ENCODE peak calls at places on chromosomes 11 and 22, in four cellular contexts. C is HCT116, Q is A549, Z is K562. G is an unnamed sample.

GRCh38 chr11:36619502-36619901 is 21.5 kb upstream of the RAG2 start:
- DNase-seq in Q (no peak), Z (no peak), C (no peak), G (no peak)

GRCh38 chr22:41237707-41238569 is 2.8 kb downstream of the CHADL start:
- DNase-seq in Z (peak), Q (no peak), C (no peak), G (peak)

GRCh38 chr11:30172872-30173271 is 57.9 kb upstream of the FSHB start:
- DNase-seq in C (no peak), Q (no peak), Z (no peak), G (no peak)

GRCh38 chr11:19664896-19665548 is 47.6 kb upstream of the NAV2 start:
- DNase-seq in Z (no peak), C (no peak), Q (no peak), G (peak)

GRCh38 chr11:76798656-76799055 is 15.5 kb downstream of the TSKU start:
- DNase-seq in Q (no peak), C (no peak), Z (no peak), G (no peak)

GRCh38 chr11:63937713-63938480 is 905 bp upstream of the NAA40 start:
- DNase-seq in C (no peak), Z (peak), Q (peak), G (peak)

GRCh38 chr11:76698321-76699043 is 27.9 kb upstream of the LRRC32 start:
- DNase-seq in Q (no peak), C (peak), Z (peak), G (peak)

GRCh38 chr11:15499684-15500083 is 385.0 kb downstream of the INSC start:
- DNase-seq in C (no peak), Q (no peak), Z (no peak), G (no peak)

GRCh38 chr11:117010808-117011540 is 87.3 kb downstream of the SIK3 start:
- DNase-seq in Z (no peak), C (no peak), Q (peak), G (peak)

GRCh38 chr22:29079218-29079901 is 6.5 kb downstream of the KREMEN1 start:
- DNase-seq in Z (peak), C (no peak), Q (no peak), G (no peak)

GRCh38 chr11:2265396-2265795 is 5.0 kb downstream of the ASCL2 start:
- DNase-seq in C (no peak), Z (no peak), Q (no peak), G (peak)

GRCh38 chr11:13065200-13065787 is 56.2 kb downstream of the RASSF10 start:
- DNase-seq in C (no peak), Z (no peak), Q (no peak), G (no peak)

GRCh38 chr11:122342089-122342749 is 226.2 kb upstream of the BLID start:
- DNase-seq in C (peak), Q (no peak), Z (no peak), G (peak)

GRCh38 chr11:100774132-100774531 is 87.0 kb downstream of the ARHGAP42 start:
- DNase-seq in C (no peak), Q (no peak), Z (no peak), G (no peak)

GRCh38 chr11:44559207-44559943 is 6.1 kb upstream of the CD82 start:
- DNase-seq in Z (no peak), C (no peak), Q (no peak), G (peak)

GRCh38 chr11:82865841-82866240 is 34.4 kb downstream of the PRCP start:
- DNase-seq in Z (no peak), C (no peak), Q (no peak), G (no peak)

GRCh38 chr11:18749681-18750319 is 23.8 kb upstream of the IGSF22 start:
- DNase-seq in Q (peak), Z (no peak), C (no peak), G (peak)

GRCh38 chr11:94885133-94885532 is 88.2 kb downstream of the CWC15 start:
- DNase-seq in C (no peak), Q (no peak), Z (no peak), G (no peak)

GRCh38 chr22:38081941-38082828 is 1.8 kb downstream of the SLC16A8 start:
- DNase-seq in Z (no peak), C (no peak), Q (no peak), G (no peak)

GRCh38 chr11:75771646-75772410 is 3.2 kb downstream of the DGAT2 start:
- DNase-seq in C (no peak), Q (no peak), Z (no peak), G (peak)

GRCh38 chr22:23446796-23447350 is 133.2 kb downstream of the IGLL1 start:
- DNase-seq in Z (no peak), C (no peak), Q (no peak), G (peak)

GRCh38 chr11:86228967-86229330 is 15.6 kb upstream of the EED start:
- DNase-seq in Z (no peak), Q (no peak), C (no peak), G (no peak)

GRCh38 chr11:35142481-35143207 is 3.7 kb downstream of the CD44 start:
- DNase-seq in C (no peak), Z (peak), Q (no peak), G (no peak)
- TF ChIP-seq POLR2A in C (no peak), Z (no peak), Q (no peak), G (no peak)

GRCh38 chr11:107457558-107458271 is at the start of gene CWF19L2:
- DNase-seq in Z (peak), Q (peak), C (peak), G (peak)

GRCh38 chr11:107453594-107454286 is 3.9 kb downstream of the CWF19L2 start:
- DNase-seq in Z (no peak), C (no peak), Q (no peak), G (no peak)

GRCh38 chr11:107457205-107457557 is 444 bp downstream of the CWF19L2 start:
- DNase-seq in Z (no peak), C (no peak), Q (peak), G (peak)
- TF ChIP-seq MAX in Z (no peak), C (no peak), Q (no peak), G (no peak)

DNA sequence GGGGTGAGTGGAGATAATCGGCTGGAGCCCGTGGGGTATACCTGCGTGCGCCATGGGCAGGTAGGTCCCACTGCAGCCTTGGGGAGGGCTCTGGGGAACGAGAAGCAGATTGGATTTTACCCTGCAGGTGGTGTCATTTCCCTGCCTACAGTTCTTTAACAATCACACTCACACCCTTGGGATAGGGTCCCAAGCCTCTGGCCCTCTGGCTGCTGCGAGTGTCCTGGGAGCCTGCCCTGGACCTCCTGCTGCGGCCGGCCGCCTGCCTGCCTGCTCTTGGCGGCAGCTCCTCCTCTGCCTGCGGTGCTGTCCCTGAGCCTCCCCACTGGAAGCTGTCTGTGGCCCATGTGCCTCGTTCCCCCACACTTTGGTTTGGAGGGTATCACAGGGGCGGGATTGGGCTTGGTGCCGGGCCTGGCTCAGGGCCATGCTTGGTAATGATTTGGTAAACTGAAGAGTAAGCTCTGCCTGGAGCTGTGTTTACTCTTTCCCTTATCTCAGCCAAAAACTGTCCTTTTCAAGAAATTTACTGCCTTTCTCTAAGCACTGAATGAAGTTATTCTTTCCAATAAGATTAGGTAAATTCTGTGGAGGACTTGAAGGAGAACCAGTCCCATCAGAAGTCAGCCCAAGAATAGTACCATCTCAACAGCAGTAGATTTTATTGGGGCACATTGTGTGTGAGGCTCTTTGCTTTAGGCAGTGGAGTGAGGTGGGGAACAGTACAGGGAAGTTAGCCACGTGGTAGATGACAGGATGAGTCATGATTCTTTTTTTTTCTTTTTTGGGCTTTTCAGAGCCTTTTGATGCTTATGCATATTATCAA is 53.7 kb downstream of the TBC1D22A start:
- DNase-seq in C (no peak), Q (no peak), Z (peak), G (peak)
- TF ChIP-seq POLR2A in C (no peak), Q (no peak), Z (no peak), G (no peak)

DNA sequence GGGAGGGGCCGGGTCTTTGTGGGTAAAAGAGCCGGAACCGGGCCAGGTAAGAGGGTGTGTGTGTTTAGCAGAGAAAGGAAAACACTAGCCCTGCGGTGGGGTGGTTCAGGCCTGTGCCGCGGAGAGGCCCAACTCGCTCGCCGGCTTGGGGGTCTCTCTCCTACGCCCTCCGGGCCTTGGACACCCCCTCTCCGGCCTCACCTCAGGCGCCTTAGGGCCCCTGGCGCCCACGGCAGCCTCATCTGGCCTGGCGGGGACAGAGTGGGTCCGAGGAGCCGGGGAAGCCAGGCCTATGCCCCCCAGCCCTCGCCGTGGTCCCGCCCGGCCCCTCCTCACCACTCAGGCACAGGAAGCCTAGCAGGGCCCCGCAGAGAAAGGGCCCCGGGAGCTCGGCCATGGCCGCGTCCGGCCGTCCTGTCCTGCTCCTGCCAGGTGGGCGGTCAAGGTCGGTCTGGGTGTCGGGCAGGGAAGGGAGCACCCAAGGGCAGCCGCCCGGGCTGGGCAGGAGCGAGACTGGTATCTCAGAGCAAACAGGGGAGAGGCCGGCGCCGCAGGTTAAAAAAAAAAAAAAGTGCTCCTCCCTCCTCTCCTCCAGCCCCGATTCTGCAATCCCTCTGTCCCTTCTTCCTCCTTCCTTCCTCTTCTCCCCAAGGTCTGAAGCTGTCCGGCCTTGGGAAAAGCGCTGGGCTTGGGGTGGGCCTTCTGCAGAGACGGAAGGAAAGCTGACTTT is at the start of gene VSIG2:
- DNase-seq in Q (no peak), C (no peak), Z (no peak), G (no peak)
- TF ChIP-seq MAX in Q (no peak), C (no peak), Z (no peak), G (no peak)

DNA sequence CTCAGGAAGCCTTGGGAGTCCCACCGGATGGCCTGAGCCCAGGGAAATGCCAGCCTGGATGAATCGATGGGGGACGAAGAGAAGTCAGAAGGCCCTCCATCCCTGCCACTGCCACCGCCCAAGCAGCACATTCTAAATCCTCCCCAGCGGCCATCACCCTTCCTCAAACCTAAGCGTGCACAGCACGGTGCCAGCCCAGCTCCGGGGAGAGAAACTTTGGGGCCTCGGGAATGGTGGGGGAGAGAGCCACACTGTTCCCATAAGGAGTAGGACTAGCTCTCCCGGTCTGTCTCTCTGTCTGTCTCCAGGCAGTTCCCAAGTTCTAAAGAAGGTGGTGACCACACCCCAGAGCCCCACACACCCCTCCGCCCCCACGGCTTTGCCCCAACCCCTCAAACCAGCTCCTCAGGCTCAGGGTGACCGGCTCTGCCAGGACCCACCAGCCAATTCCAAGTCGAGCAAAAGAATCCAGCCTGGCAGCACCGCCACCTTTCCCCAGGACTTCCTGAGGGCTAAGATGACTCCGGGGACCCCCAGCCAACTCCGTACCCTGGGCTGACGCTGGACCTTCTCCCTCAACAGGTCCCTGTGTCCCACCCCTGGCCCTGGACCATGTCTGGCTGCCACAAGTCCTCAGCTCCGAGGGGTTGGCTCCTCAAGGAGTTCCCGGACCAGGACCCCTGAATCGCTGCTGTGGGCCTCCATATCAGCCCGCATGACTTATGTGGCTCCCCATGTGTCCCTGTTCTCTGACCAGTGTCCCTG is 2.7 kb downstream of the AHNAK start:
- DNase-seq in Z (no peak), Q (no peak), C (no peak), G (no peak)
- TF ChIP-seq POLR2A in Z (no peak), Q (no peak), C (no peak), G (no peak)

DNA sequence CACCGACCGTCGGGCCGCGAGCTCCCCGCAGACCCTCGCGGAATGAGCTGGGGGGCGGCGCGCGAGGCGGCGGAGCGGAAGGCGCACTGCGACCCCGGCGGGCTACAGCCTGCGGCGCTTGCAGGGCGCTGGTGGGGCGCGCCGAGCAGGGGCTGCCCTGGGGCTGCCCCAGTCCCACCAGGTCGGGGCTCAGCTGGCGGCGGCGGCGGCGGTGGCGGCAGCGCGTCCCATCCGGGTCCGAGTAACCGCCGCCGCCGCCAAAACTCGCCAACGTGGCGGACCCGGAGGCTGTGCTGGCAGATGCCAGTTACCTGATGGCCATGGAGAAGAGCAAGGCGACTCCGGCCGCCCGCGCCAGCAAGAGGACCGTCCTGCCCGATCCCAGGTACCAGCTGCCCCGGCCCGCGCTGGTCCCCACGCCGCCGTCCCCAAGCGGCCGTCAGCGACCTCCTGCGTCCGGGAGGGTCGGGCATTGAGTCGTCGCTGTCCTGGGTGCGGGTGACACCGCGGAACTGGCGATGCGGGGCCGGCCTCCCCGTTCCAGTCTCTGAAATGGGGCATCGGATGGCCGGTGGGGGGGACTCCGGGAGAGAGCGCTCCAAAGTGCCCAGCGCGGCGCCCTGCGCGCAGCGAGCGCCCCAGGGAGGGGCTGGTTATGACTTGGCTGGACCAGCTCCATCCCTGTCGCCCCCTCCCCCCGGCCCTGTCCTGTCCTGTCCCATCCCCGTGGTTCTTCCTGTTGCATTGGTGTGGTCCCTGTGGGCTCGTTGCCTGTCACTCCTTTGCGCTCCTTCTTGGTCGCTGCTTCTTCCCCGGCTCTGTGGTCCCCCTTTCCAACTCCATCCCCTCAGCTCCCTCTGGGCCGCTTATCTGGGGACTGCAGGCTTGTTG is 63.5 kb downstream of the CRYBB2 start:
- DNase-seq in Q (no peak), Z (no peak), C (no peak), G (no peak)
- TF ChIP-seq MAX in Q (no peak), Z (no peak), C (no peak), G (no peak)

GRCh38 chr22:20507253-20508066 is at the start of gene MED15:
- DNase-seq in Z (peak), Q (peak), C (peak), G (peak)
- TF ChIP-seq POLR2A in Z (no peak), Q (peak), C (peak), G (peak)

GRCh38 chr22:48476599-48476998 is 1351.1 kb downstream of the BRD1 start:
- DNase-seq in Z (no peak), Q (no peak), C (no peak), G (no peak)
- TF ChIP-seq MAX in Z (no peak), Q (no peak), C (no peak), G (no peak)

GRCh38 chr11:72617080-72617744 is 57.0 kb downstream of the PDE2A start:
- DNase-seq in C (no peak), Z (no peak), Q (no peak), G (peak)
- TF ChIP-seq POLR2A in C (no peak), Z (no peak), Q (no peak), G (no peak)

G was measured in NB4.